ENCODE peak calls at places on chromosomes 1 and 21, in five cellular contexts. One of them, this sample, is unnamed.

GRCh38 chr21:37837381-37837780 is 78.9 kb downstream of the KCNJ6 start:
- DNase-seq in fibroblast of lung: no peak
- DNase-seq in SK-N-SH: no peak
- DNase-seq in HCT116: no peak
- DNase-seq in neural progenitor cell: no peak
- DNase-seq in this sample: no peak

GRCh38 chr1:235532350-235532749 is 28.1 kb upstream of the B3GALNT2 start:
- DNase-seq in fibroblast of lung: peak
- DNase-seq in SK-N-SH: no peak
- DNase-seq in HCT116: peak
- DNase-seq in neural progenitor cell: no peak
- DNase-seq in this sample: no peak

GRCh38 chr1:15308135-15308534 is 61.1 kb downstream of the FHAD1 start:
- DNase-seq in fibroblast of lung: no peak
- DNase-seq in SK-N-SH: no peak
- DNase-seq in HCT116: no peak
- DNase-seq in neural progenitor cell: no peak
- DNase-seq in this sample: no peak

GRCh38 chr1:11613347-11613746 is 40.9 kb downstream of the FBXO2 start:
- DNase-seq in fibroblast of lung: no peak
- DNase-seq in SK-N-SH: no peak
- DNase-seq in HCT116: no peak
- DNase-seq in neural progenitor cell: no peak
- DNase-seq in this sample: no peak

GRCh38 chr1:153790996-153791855 is 16.0 kb downstream of the SLC27A3 start:
- DNase-seq in fibroblast of lung: peak
- DNase-seq in SK-N-SH: no peak
- DNase-seq in HCT116: no peak
- DNase-seq in neural progenitor cell: no peak
- DNase-seq in this sample: peak

GRCh38 chr1:33222381-33222780 is 33.9 kb upstream of the ZNF362 start:
- DNase-seq in fibroblast of lung: no peak
- DNase-seq in SK-N-SH: no peak
- DNase-seq in HCT116: no peak
- DNase-seq in neural progenitor cell: no peak
- DNase-seq in this sample: no peak

GRCh38 chr1:68328485-68328884 is 96.2 kb upstream of the WLS start:
- DNase-seq in fibroblast of lung: no peak
- DNase-seq in SK-N-SH: no peak
- DNase-seq in HCT116: no peak
- DNase-seq in neural progenitor cell: no peak
- DNase-seq in this sample: no peak

GRCh38 chr1:152543808-152544207 is 22.8 kb downstream of the LCE3E start:
- DNase-seq in fibroblast of lung: no peak
- DNase-seq in SK-N-SH: no peak
- DNase-seq in HCT116: peak
- DNase-seq in neural progenitor cell: no peak
- DNase-seq in this sample: peak

GRCh38 chr1:5509664-5510452 is 482.4 kb downstream of the NPHP4 start:
- DNase-seq in fibroblast of lung: peak
- DNase-seq in SK-N-SH: peak
- DNase-seq in HCT116: peak
- DNase-seq in neural progenitor cell: peak
- DNase-seq in this sample: peak

GRCh38 chr1:56986397-56986796 is 20.6 kb upstream of the C8B start:
- DNase-seq in fibroblast of lung: no peak
- DNase-seq in SK-N-SH: no peak
- DNase-seq in HCT116: no peak
- DNase-seq in neural progenitor cell: no peak
- DNase-seq in this sample: no peak

GRCh38 chr1:46489638-46490602 is at the start of gene DMBX1:
- DNase-seq in fibroblast of lung: no peak
- DNase-seq in SK-N-SH: peak
- DNase-seq in HCT116: peak
- DNase-seq in neural progenitor cell: peak
- DNase-seq in this sample: peak

GRCh38 chr1:215631489-215631888 is 64.4 kb downstream of the KCTD3 start:
- DNase-seq in fibroblast of lung: no peak
- DNase-seq in SK-N-SH: no peak
- DNase-seq in HCT116: no peak
- DNase-seq in neural progenitor cell: peak
- DNase-seq in this sample: no peak

GRCh38 chr1:14971201-14971600 is 182.3 kb upstream of the TMEM51 start:
- DNase-seq in fibroblast of lung: no peak
- DNase-seq in SK-N-SH: no peak
- DNase-seq in HCT116: no peak
- DNase-seq in neural progenitor cell: no peak
- DNase-seq in this sample: no peak

GRCh38 chr1:222043444-222044292 is 301.8 kb upstream of the DUSP10 start:
- DNase-seq in fibroblast of lung: peak
- DNase-seq in SK-N-SH: peak
- DNase-seq in HCT116: no peak
- DNase-seq in neural progenitor cell: peak
- DNase-seq in this sample: no peak
- H2AFZ ChIP-seq in fibroblast of lung: no peak
- H2AFZ ChIP-seq in SK-N-SH: no peak
- H2AFZ ChIP-seq in HCT116: no peak
- H2AFZ ChIP-seq in neural progenitor cell: no peak
- H2AFZ ChIP-seq in this sample: no peak

GRCh38 chr1:181150842-181151241 is 62.3 kb downstream of the IER5 start:
- DNase-seq in fibroblast of lung: no peak
- DNase-seq in SK-N-SH: no peak
- DNase-seq in HCT116: no peak
- DNase-seq in neural progenitor cell: no peak
- DNase-seq in this sample: no peak

GRCh38 chr1:181150273-181150672 is 61.8 kb downstream of the IER5 start:
- DNase-seq in fibroblast of lung: no peak
- DNase-seq in SK-N-SH: no peak
- DNase-seq in HCT116: no peak
- DNase-seq in neural progenitor cell: no peak
- DNase-seq in this sample: no peak

GRCh38 chr1:181151378-181152326 is 63.2 kb downstream of the IER5 start:
- DNase-seq in fibroblast of lung: peak
- DNase-seq in SK-N-SH: peak
- DNase-seq in HCT116: no peak
- DNase-seq in neural progenitor cell: no peak
- DNase-seq in this sample: no peak

GRCh38 chr1:181148636-181149035 is 60.1 kb downstream of the IER5 start:
- DNase-seq in fibroblast of lung: no peak
- DNase-seq in SK-N-SH: no peak
- DNase-seq in HCT116: no peak
- DNase-seq in neural progenitor cell: no peak
- DNase-seq in this sample: no peak

GRCh38 chr1:181149326-181150000 is 61.0 kb downstream of the IER5 start:
- DNase-seq in fibroblast of lung: no peak
- DNase-seq in SK-N-SH: no peak
- DNase-seq in HCT116: no peak
- DNase-seq in neural progenitor cell: no peak
- DNase-seq in this sample: no peak
- H2AFZ ChIP-seq in fibroblast of lung: no peak
- H2AFZ ChIP-seq in SK-N-SH: no peak
- H2AFZ ChIP-seq in HCT116: no peak
- H2AFZ ChIP-seq in neural progenitor cell: no peak
- H2AFZ ChIP-seq in this sample: no peak

DNA sequence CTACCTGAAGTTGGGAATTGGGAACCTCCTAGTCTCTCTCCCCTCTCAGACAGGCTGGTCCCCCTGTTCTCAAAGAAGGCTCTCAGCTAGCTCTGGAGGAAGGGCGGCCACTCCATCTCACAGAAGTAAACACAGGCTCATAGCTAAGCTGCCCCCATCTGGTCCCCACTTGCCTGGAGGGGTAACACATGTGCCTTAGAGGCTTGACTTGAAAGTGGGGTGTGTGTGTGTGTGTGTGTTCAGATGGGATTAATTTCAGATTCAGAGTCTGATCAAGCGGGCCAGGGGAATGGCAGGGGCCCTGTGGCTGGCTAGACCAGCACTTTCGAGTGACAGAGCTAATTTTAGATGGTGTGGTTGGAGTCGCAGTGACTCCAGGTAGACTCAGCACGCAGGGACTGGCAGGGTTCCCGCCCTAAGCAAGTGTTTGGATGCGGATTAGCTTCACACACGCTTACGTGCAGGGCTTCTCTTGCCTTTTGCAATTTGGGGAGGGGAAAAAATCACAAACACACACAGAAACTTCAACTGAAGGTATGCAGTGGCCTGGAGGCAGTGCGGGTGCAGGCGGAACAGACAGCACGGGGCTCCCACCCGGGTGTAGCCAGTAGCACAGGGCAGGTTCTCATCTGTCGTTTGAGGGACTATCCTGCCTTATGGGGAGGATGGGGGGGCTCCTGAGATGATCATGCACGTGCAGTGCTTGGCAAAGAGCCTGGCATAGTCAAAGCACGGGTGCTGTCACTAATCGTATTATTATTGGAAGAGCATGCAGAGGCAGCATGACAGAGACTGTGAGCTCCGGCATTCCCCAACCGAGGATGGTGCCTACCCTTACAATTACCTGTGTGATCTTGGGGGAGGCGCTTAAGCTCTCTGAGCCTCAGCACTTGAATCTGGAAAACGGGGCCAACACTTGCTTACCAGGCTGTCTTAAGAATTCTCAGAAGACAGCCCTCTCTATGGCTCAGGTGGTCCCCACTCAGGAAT is 1.3 kb downstream of the EDN2 start:
- DNase-seq in fibroblast of lung: no peak
- DNase-seq in SK-N-SH: peak
- DNase-seq in HCT116: no peak
- DNase-seq in neural progenitor cell: no peak
- DNase-seq in this sample: no peak
- H2AFZ ChIP-seq in fibroblast of lung: no peak
- H2AFZ ChIP-seq in SK-N-SH: no peak
- H2AFZ ChIP-seq in HCT116: peak
- H2AFZ ChIP-seq in neural progenitor cell: no peak
- H2AFZ ChIP-seq in this sample: no peak

GRCh38 chr1:19368964-19369363 is 56.8 kb downstream of the SLC66A1 start:
- DNase-seq in fibroblast of lung: no peak
- DNase-seq in SK-N-SH: peak
- DNase-seq in HCT116: no peak
- DNase-seq in neural progenitor cell: no peak
- DNase-seq in this sample: no peak

GRCh38 chr1:19367584-19368041 is 55.5 kb downstream of the SLC66A1 start:
- DNase-seq in fibroblast of lung: no peak
- DNase-seq in SK-N-SH: peak
- DNase-seq in HCT116: no peak
- DNase-seq in neural progenitor cell: no peak
- DNase-seq in this sample: no peak

GRCh38 chr1:19368050-19368449 is 55.9 kb downstream of the SLC66A1 start:
- DNase-seq in fibroblast of lung: no peak
- DNase-seq in SK-N-SH: no peak
- DNase-seq in HCT116: no peak
- DNase-seq in neural progenitor cell: no peak
- DNase-seq in this sample: no peak

GRCh38 chr1:19365711-19366110 is 53.6 kb downstream of the SLC66A1 start:
- DNase-seq in fibroblast of lung: no peak
- DNase-seq in SK-N-SH: no peak
- DNase-seq in HCT116: no peak
- DNase-seq in neural progenitor cell: no peak
- DNase-seq in this sample: no peak

GRCh38 chr1:19366599-19367315 is 54.6 kb downstream of the SLC66A1 start:
- DNase-seq in fibroblast of lung: no peak
- DNase-seq in SK-N-SH: no peak
- DNase-seq in HCT116: no peak
- DNase-seq in neural progenitor cell: no peak
- DNase-seq in this sample: no peak
- H2AFZ ChIP-seq in fibroblast of lung: no peak
- H2AFZ ChIP-seq in SK-N-SH: no peak
- H2AFZ ChIP-seq in HCT116: no peak
- H2AFZ ChIP-seq in neural progenitor cell: no peak
- H2AFZ ChIP-seq in this sample: no peak